ENCODE peak calls at places on chromosomes 3 and 15, in eight cellular contexts. P is thoracic aorta, H is Peyer's patch, Z is IMR-90, B is tibial nerve, J is dorsolateral prefrontal cortex, F is foreskin fibroblast, C is heart right ventricle. L is an unnamed sample.

GRCh38 chr3:11288786-11289637 is 16.8 kb downstream of the ATG7 start:
- DNase-seq in P (no peak), H (no peak), Z (peak; percentile 96), B (no peak), J (no peak), F (peak; percentile 78), C (no peak), L (peak; percentile 96)

GRCh38 chr3:74546426-74546825 is 68.0 kb downstream of the CNTN3 start:
- DNase-seq in P (no peak), H (peak; percentile 47), Z (peak; percentile 30), B (no peak), J (no peak), F (no peak), C (no peak), L (peak; percentile 29)

GRCh38 chr15:89361451-89362202 is 27.0 kb upstream of the POLG start:
- DNase-seq in P (no peak), H (peak; percentile 58), Z (peak; percentile 52), B (peak; percentile 35), J (peak; percentile 44), F (peak; percentile 42), C (peak; percentile 70), L (peak; percentile 65)

GRCh38 chr15:47742334-47742733 is 25.0 kb downstream of the SEMA6D start:
- DNase-seq in P (no peak), H (no peak), Z (no peak), B (no peak), J (no peak), F (no peak), C (no peak), L (no peak)

GRCh38 chr3:42689421-42690014 is 4.2 kb downstream of the KLHL40 start:
- DNase-seq in P (no peak), H (no peak), Z (no peak), B (no peak), J (no peak), F (no peak), C (no peak), L (no peak)

GRCh38 chr15:77654975-77655374 is 22.3 kb upstream of the LINGO1 start:
- DNase-seq in P (no peak), H (no peak), Z (no peak), B (no peak), J (no peak), F (no peak), C (no peak), L (no peak)

GRCh38 chr3:52310861-52311566 is 5.1 kb upstream of the DNAH1 start:
- DNase-seq in P (no peak), H (peak; percentile 60), Z (peak; percentile 12), B (no peak), J (no peak), F (no peak), C (no peak), L (peak; percentile 52)

GRCh38 chr3:34203386-34203785 is 405.0 kb downstream of the PDCD6IP start:
- DNase-seq in P (no peak), H (no peak), Z (no peak), B (no peak), J (no peak), F (no peak), C (no peak), L (no peak)

GRCh38 chr15:60110909-60111308 is 106.8 kb downstream of the FOXB1 start:
- DNase-seq in P (no peak), H (no peak), Z (no peak), B (no peak), J (no peak), F (no peak), C (no peak), L (no peak)

GRCh38 chr3:61809879-61810278 is 248.5 kb downstream of the PTPRG start:
- DNase-seq in P (no peak), H (peak; percentile 65), Z (no peak), B (no peak), J (no peak), F (no peak), C (peak; percentile 41), L (no peak)

GRCh38 chr15:34366271-34367043 is 539 bp downstream of the LPCAT4 start:
- DNase-seq in P (no peak), H (peak; percentile 85), Z (peak; percentile 36), B (peak; percentile 22), J (peak; percentile 36), F (peak; percentile 29), C (peak; percentile 77), L (peak; percentile 26)

GRCh38 chr3:124565013-124565412 is 165.2 kb upstream of the UMPS start:
- DNase-seq in P (no peak), H (peak; percentile 87), Z (peak; percentile 70), B (peak; percentile 37), J (peak; percentile 84), F (peak; percentile 53), C (no peak), L (peak; percentile 81)

DNA sequence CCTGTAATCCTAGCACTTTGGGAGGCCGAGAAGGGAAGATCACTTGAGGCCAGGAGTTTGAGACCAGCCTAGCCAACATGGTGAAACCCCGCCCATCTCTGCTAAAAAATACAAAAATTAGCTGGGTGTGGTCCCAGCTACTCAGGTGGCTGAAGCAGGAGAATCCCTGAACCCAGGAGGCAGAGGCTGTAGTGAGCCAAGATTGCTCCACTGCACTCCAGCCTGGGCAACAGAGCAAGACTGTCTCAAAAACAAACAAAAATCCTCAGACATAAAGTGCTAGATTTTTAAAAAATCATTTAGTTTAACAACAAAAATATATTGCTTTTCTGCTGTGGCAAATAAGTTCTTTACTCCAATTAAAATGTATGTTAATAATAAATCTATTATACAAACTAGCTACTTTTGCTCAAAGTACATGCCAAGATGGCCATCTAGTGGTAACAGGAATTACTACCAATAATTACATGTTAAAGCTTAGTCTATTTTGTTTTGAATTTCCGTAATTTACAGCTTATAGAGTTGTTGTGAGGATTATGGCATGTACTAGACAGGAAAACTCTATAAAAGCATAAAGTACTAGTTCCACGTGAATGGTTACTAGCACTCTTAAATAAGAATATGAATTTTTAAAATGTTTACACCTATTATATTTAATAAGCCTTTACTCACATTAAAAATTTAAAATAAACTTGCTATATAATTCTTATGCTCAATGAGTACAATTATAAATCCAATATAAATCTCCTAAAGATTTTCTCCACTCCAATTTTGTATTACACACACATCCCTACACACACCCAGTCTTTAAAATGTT is 39.0 kb downstream of the GABPB1 start:
- DNase-seq in P (no peak), H (no peak), Z (peak; percentile 68), B (no peak), J (no peak), F (peak; percentile 21), C (no peak), L (peak; percentile 76)
- TF ChIP-seq CTCF in P (peak; percentile 51), H (peak; percentile 73), Z (peak; percentile 71), B (peak; percentile 74), J (peak; percentile 60), F (peak; percentile 37), C (peak; percentile 61), L (peak; percentile 64)

GRCh38 chr3:69683076-69683806 is 56.0 kb upstream of the MITF start:
- DNase-seq in P (no peak), H (no peak), Z (no peak), B (no peak), J (no peak), F (no peak), C (no peak), L (no peak)
- H3K4me3 ChIP-seq in P (no peak overlapping the region), H (no peak overlapping the region), Z (no peak overlapping the region), B (no peak overlapping the region), J (no peak overlapping the region), F (no peak overlapping the region), C (no peak overlapping the region), L (no peak overlapping the region)

DNA sequence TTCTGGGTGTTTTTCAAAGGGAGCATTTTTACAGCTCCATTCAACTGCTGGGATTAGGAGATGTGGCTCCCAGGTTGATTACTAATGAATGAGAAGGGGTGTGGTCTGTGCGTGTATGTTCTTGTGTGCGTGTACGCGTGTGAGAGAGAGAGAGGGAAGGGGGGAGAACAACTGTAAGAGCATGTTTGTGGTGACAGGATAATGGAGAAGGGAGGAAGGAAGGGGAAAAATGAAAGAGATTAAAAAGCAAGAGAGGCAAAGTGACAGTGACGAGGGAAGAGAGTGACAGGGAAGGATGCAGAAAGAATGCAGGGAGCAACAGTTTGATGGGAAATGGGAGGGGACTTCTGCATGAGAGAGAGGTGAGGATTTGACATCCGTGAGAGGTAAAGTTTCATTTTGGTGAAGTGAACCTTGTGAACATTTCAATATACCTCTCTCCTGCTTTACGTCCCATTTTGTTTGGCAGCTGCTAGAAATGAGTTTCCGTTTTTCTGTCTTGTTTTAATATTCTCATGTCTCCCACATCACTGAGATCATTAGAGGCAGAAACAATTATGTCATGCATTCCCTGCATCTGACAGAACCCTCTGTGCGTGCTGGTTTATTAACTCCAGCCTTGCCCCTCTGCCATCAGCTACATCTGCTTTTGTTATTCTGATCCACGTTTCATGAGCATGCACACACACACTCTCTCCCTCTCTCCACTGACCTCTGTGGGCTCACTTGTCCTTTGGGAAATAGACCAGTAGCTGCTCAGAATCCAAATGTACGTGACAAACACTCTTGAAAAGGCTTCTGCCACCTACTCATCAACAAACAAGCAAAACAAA is 161.6 kb downstream of the GAP43 start:
- DNase-seq in P (no peak), H (no peak), Z (peak; percentile 96), B (no peak), J (no peak), F (peak; percentile 97), C (no peak), L (peak; percentile 55)
- TF ChIP-seq CTCF in P (peak; percentile 5), H (no peak), Z (no peak), B (no peak), J (peak; percentile 10), F (no peak), C (peak; percentile 23), L (no peak)

GRCh38 chr3:104214277-104214676 is 1152.4 kb upstream of the ALCAM start:
- DNase-seq in P (no peak), H (no peak), Z (no peak), B (no peak), J (no peak), F (no peak), C (no peak), L (no peak)

DNA sequence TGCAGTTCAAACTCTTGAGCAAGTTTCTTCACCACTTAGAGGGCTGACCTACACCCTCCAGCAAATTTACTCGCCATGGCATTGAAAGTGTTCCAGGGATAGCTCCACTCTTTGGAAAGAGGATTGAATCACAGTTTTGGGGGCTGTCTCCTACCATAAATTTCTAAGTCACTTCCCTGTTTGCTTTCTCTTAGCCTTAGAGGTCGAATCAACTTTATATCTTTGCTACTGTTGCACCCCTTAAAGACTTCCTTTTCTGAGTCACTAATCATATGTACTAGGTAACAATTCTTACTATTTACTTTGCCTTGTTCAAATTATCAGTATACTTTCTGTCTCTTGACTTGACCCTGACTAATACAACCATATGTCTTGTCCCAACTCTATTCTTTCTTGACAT is 1151.8 kb upstream of the ALCAM start:
- DNase-seq in P (no peak), H (no peak), Z (no peak), B (no peak), J (no peak), F (no peak), C (no peak), L (no peak)
- H3K4me3 ChIP-seq in P (no peak overlapping the region), H (no peak overlapping the region), Z (no peak overlapping the region), B (no peak overlapping the region), J (no peak overlapping the region), F (no peak overlapping the region), C (no peak overlapping the region), L (no peak overlapping the region)

DNA sequence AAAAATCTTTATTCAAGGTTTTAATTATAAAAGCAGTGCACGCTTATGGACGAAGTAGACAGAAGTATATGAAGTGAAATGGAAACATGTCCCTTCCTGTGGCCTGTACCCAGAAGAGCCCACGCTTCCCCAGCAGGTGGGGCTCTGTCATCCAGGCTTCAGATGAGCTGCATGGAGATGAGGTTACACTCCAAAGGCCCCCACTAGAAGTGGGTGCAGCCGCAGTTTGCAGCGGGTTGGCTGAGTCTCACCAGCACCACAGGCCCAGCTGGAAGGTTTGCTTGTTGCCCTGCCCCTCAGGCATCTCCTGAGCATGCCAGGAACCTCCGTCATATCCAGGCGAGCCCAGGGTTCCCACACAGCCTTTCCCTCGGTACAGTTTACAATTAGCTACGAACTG is 33.1 kb downstream of the PRR20G start:
- DNase-seq in P (no peak), H (no peak), Z (no peak), B (no peak), J (no peak), F (no peak), C (no peak), L (no peak)
- TF ChIP-seq CTCF in P (no peak), H (no peak), Z (peak; percentile 13), B (no peak), J (no peak), F (peak; percentile 29), C (no peak), L (peak; percentile 16)

L was measured in choroid plexus epithelial cell.